ENCODE peak calls at places on chromosomes 13 and 19, in eight cellular contexts. One of them, this sample, is unnamed.

GRCh38 chr13:85693889-85694511 is 105.2 kb downstream of the SLITRK6 start:
- DNase-seq in fibroblast of the aortic adventitia: no peak
- DNase-seq in AG09309: no peak
- DNase-seq in Panc1: peak; percentile 63
- DNase-seq in neural progenitor cell: no peak
- DNase-seq in endodermal cell: peak; percentile 52
- DNase-seq in PC-9: no peak
- DNase-seq in endothelial cell: no peak
- DNase-seq in this sample: peak; percentile 3

GRCh38 chr13:49630580-49630979 is 2.3 kb downstream of the ARL11 start:
- DNase-seq in fibroblast of the aortic adventitia: no peak
- DNase-seq in AG09309: no peak
- DNase-seq in Panc1: no peak
- DNase-seq in neural progenitor cell: no peak
- DNase-seq in endodermal cell: no peak
- DNase-seq in PC-9: no peak
- DNase-seq in endothelial cell: no peak
- DNase-seq in this sample: no peak

GRCh38 chr19:4291200-4291732 is 10.9 kb downstream of the TMIGD2 start:
- DNase-seq in fibroblast of the aortic adventitia: no peak
- DNase-seq in AG09309: no peak
- DNase-seq in Panc1: no peak
- DNase-seq in neural progenitor cell: peak; percentile 26
- DNase-seq in endodermal cell: no peak
- DNase-seq in PC-9: no peak
- DNase-seq in endothelial cell: no peak
- DNase-seq in this sample: no peak

GRCh38 chr13:72141845-72142470 is 275.0 kb upstream of the DACH1 start:
- DNase-seq in fibroblast of the aortic adventitia: peak; percentile 3
- DNase-seq in AG09309: no peak
- DNase-seq in Panc1: no peak
- DNase-seq in neural progenitor cell: no peak
- DNase-seq in endodermal cell: no peak
- DNase-seq in PC-9: no peak
- DNase-seq in endothelial cell: no peak
- DNase-seq in this sample: no peak

GRCh38 chr19:49249933-49250332 is 75.1 kb downstream of the SLC6A16 start:
- DNase-seq in fibroblast of the aortic adventitia: no peak
- DNase-seq in AG09309: no peak
- DNase-seq in Panc1: no peak
- DNase-seq in neural progenitor cell: no peak
- DNase-seq in endodermal cell: no peak
- DNase-seq in PC-9: no peak
- DNase-seq in endothelial cell: no peak
- DNase-seq in this sample: no peak

GRCh38 chr19:48681127-48681470 is 8.3 kb upstream of the NTN5 start:
- DNase-seq in fibroblast of the aortic adventitia: peak; percentile 56
- DNase-seq in AG09309: peak; percentile 60
- DNase-seq in Panc1: no peak
- DNase-seq in neural progenitor cell: no peak
- DNase-seq in endodermal cell: no peak
- DNase-seq in PC-9: no peak
- DNase-seq in endothelial cell: no peak
- DNase-seq in this sample: peak; percentile 8

GRCh38 chr19:33226550-33227241 is 1.0 kb upstream of the SLC7A10 start:
- DNase-seq in fibroblast of the aortic adventitia: no peak
- DNase-seq in AG09309: no peak
- DNase-seq in Panc1: no peak
- DNase-seq in neural progenitor cell: peak; percentile 76
- DNase-seq in endodermal cell: peak; percentile 93
- DNase-seq in PC-9: no peak
- DNase-seq in endothelial cell: peak; percentile 38
- DNase-seq in this sample: no peak

GRCh38 chr13:45333973-45334922 is 6.7 kb downstream of the TPT1 start:
- DNase-seq in fibroblast of the aortic adventitia: peak; percentile 57
- DNase-seq in AG09309: no peak
- DNase-seq in Panc1: no peak
- DNase-seq in neural progenitor cell: no peak
- DNase-seq in endodermal cell: peak; percentile 64
- DNase-seq in PC-9: no peak
- DNase-seq in endothelial cell: no peak
- DNase-seq in this sample: peak; percentile 32

GRCh38 chr19:18339703-18340102 is 695 bp upstream of the PGPEP1 start:
- DNase-seq in fibroblast of the aortic adventitia: peak; percentile 26
- DNase-seq in AG09309: no peak
- DNase-seq in Panc1: no peak
- DNase-seq in neural progenitor cell: peak; percentile 29
- DNase-seq in endodermal cell: peak; percentile 89
- DNase-seq in PC-9: peak; percentile 45
- DNase-seq in endothelial cell: no peak
- DNase-seq in this sample: peak; percentile 10
- TF ChIP-seq CTCF in fibroblast of the aortic adventitia: peak; percentile 29
- TF ChIP-seq CTCF in AG09309: peak; percentile 12
- TF ChIP-seq CTCF in Panc1: no peak
- TF ChIP-seq CTCF in neural progenitor cell: peak; percentile 23
- TF ChIP-seq CTCF in endodermal cell: peak; percentile 64
- TF ChIP-seq CTCF in PC-9: peak; percentile 44
- TF ChIP-seq CTCF in endothelial cell: no peak
- TF ChIP-seq CTCF in this sample: peak; percentile 59

DNA sequence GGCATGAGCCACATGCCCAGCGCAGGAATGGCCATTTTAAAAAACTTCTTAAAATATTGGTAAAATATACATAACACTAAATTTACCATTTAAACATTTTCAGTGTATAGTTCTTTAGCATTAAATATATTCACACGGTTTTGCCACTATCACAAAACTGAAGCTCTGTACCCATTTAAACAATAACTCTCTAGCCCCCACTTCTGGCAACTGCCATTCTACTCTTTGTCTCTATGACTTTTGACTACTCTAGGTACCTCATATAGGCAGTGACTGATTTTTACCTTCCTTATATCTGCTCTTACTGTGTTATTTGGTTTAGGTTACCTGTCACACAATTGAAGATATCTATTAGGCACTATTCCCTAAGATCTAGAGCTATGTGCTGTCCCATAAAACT is 2.3 kb upstream of the KBTBD7 start:
- DNase-seq in fibroblast of the aortic adventitia: peak; percentile 5
- DNase-seq in AG09309: no peak
- DNase-seq in Panc1: no peak
- DNase-seq in neural progenitor cell: no peak
- DNase-seq in endodermal cell: no peak
- DNase-seq in PC-9: no peak
- DNase-seq in endothelial cell: no peak
- DNase-seq in this sample: no peak
- TF ChIP-seq CTCF in fibroblast of the aortic adventitia: peak; percentile 18
- TF ChIP-seq CTCF in AG09309: peak; percentile 53
- TF ChIP-seq CTCF in Panc1: peak; percentile 49
- TF ChIP-seq CTCF in neural progenitor cell: peak; percentile 23
- TF ChIP-seq CTCF in endodermal cell: peak; percentile 69
- TF ChIP-seq CTCF in PC-9: no peak
- TF ChIP-seq CTCF in endothelial cell: no peak
- TF ChIP-seq CTCF in this sample: peak; percentile 68

GRCh38 chr13:99347335-99347878 is 40.2 kb upstream of the GPR183 start:
- DNase-seq in fibroblast of the aortic adventitia: no peak
- DNase-seq in AG09309: no peak
- DNase-seq in Panc1: no peak
- DNase-seq in neural progenitor cell: no peak
- DNase-seq in endodermal cell: no peak
- DNase-seq in PC-9: no peak
- DNase-seq in endothelial cell: no peak
- DNase-seq in this sample: no peak

GRCh38 chr13:99350191-99350590 is 43.0 kb upstream of the GPR183 start:
- DNase-seq in fibroblast of the aortic adventitia: no peak
- DNase-seq in AG09309: no peak
- DNase-seq in Panc1: no peak
- DNase-seq in neural progenitor cell: no peak
- DNase-seq in endodermal cell: no peak
- DNase-seq in PC-9: no peak
- DNase-seq in endothelial cell: no peak
- DNase-seq in this sample: no peak

GRCh38 chr13:99345345-99345744 is 38.1 kb upstream of the GPR183 start:
- DNase-seq in fibroblast of the aortic adventitia: no peak
- DNase-seq in AG09309: no peak
- DNase-seq in Panc1: no peak
- DNase-seq in neural progenitor cell: no peak
- DNase-seq in endodermal cell: no peak
- DNase-seq in PC-9: no peak
- DNase-seq in endothelial cell: no peak
- DNase-seq in this sample: no peak

GRCh38 chr13:99346328-99347070 is 39.3 kb upstream of the GPR183 start:
- DNase-seq in fibroblast of the aortic adventitia: no peak
- DNase-seq in AG09309: no peak
- DNase-seq in Panc1: no peak
- DNase-seq in neural progenitor cell: no peak
- DNase-seq in endodermal cell: no peak
- DNase-seq in PC-9: no peak
- DNase-seq in endothelial cell: no peak
- DNase-seq in this sample: no peak

GRCh38 chr13:99347911-99348451 is 40.8 kb upstream of the GPR183 start:
- DNase-seq in fibroblast of the aortic adventitia: no peak
- DNase-seq in AG09309: no peak
- DNase-seq in Panc1: no peak
- DNase-seq in neural progenitor cell: no peak
- DNase-seq in endodermal cell: no peak
- DNase-seq in PC-9: no peak
- DNase-seq in endothelial cell: no peak
- DNase-seq in this sample: no peak
- TF ChIP-seq CTCF in fibroblast of the aortic adventitia: no peak
- TF ChIP-seq CTCF in AG09309: no peak
- TF ChIP-seq CTCF in Panc1: no peak
- TF ChIP-seq CTCF in neural progenitor cell: no peak
- TF ChIP-seq CTCF in endodermal cell: no peak
- TF ChIP-seq CTCF in PC-9: no peak
- TF ChIP-seq CTCF in endothelial cell: no peak
- TF ChIP-seq CTCF in this sample: no peak

GRCh38 chr19:30649149-30649548 is 277.0 kb downstream of the ZNF536 start:
- DNase-seq in fibroblast of the aortic adventitia: no peak
- DNase-seq in AG09309: no peak
- DNase-seq in Panc1: no peak
- DNase-seq in neural progenitor cell: no peak
- DNase-seq in endodermal cell: no peak
- DNase-seq in PC-9: no peak
- DNase-seq in endothelial cell: no peak
- DNase-seq in this sample: no peak

GRCh38 chr19:30646806-30647205 is 274.6 kb downstream of the ZNF536 start:
- DNase-seq in fibroblast of the aortic adventitia: no peak
- DNase-seq in AG09309: no peak
- DNase-seq in Panc1: no peak
- DNase-seq in neural progenitor cell: peak; percentile 29
- DNase-seq in endodermal cell: no peak
- DNase-seq in PC-9: no peak
- DNase-seq in endothelial cell: no peak
- DNase-seq in this sample: no peak

GRCh38 chr19:30645946-30646577 is 273.9 kb downstream of the ZNF536 start:
- DNase-seq in fibroblast of the aortic adventitia: no peak
- DNase-seq in AG09309: no peak
- DNase-seq in Panc1: no peak
- DNase-seq in neural progenitor cell: no peak
- DNase-seq in endodermal cell: no peak
- DNase-seq in PC-9: no peak
- DNase-seq in endothelial cell: no peak
- DNase-seq in this sample: no peak

GRCh38 chr19:30648321-30648720 is 276.1 kb downstream of the ZNF536 start:
- DNase-seq in fibroblast of the aortic adventitia: no peak
- DNase-seq in AG09309: no peak
- DNase-seq in Panc1: no peak
- DNase-seq in neural progenitor cell: no peak
- DNase-seq in endodermal cell: peak; percentile 68
- DNase-seq in PC-9: no peak
- DNase-seq in endothelial cell: peak; percentile 15
- DNase-seq in this sample: no peak

DNA sequence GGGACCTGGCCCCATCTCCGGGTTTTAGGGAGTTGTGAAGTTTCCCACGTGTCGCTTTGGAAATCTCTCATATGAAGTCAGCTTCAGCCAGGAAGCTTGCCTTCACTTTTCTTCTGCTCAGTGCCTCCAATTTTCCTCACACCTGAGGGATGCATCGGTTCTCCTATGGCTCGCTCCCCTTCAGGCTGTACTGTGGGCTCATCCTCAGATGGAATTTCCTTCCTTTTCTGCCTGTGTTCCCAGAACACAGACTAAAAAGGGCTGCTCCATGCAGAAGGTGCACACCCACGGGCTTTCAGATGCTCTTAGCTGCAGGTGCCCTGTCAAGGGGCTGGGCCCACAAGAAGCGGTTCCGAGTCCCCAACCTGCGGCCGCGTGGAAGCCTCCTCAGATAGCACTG is 275.7 kb downstream of the ZNF536 start:
- DNase-seq in fibroblast of the aortic adventitia: no peak
- DNase-seq in AG09309: no peak
- DNase-seq in Panc1: no peak
- DNase-seq in neural progenitor cell: no peak
- DNase-seq in endodermal cell: no peak
- DNase-seq in PC-9: no peak
- DNase-seq in endothelial cell: no peak
- DNase-seq in this sample: no peak
- TF ChIP-seq CTCF in fibroblast of the aortic adventitia: no peak
- TF ChIP-seq CTCF in AG09309: no peak
- TF ChIP-seq CTCF in Panc1: no peak
- TF ChIP-seq CTCF in neural progenitor cell: no peak
- TF ChIP-seq CTCF in endodermal cell: no peak
- TF ChIP-seq CTCF in PC-9: no peak
- TF ChIP-seq CTCF in endothelial cell: no peak
- TF ChIP-seq CTCF in this sample: no peak

DNA sequence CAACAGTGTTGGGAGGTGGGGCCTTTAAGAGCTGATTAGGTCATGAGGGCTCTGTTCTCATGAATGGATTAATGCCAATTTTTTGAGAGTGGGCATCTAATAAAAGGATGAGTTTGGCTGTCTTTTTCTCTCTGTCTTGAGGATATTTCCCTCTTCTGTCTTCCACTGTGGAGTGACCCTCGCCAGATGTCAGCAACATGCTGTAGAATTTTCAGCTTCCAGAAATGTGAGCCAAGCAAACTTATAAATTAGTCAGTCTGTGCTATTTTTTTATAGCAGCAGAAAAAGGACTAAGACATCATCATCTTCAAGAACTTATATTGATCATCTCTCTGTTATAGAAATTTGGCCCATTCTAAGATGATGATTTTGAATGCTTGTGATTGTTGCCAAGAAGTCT is 431.4 kb downstream of the FGF9 start:
- DNase-seq in fibroblast of the aortic adventitia: peak; percentile 16
- DNase-seq in AG09309: no peak
- DNase-seq in Panc1: no peak
- DNase-seq in neural progenitor cell: no peak
- DNase-seq in endodermal cell: no peak
- DNase-seq in PC-9: no peak
- DNase-seq in endothelial cell: no peak
- DNase-seq in this sample: no peak
- TF ChIP-seq CTCF in fibroblast of the aortic adventitia: no peak
- TF ChIP-seq CTCF in AG09309: no peak
- TF ChIP-seq CTCF in Panc1: no peak
- TF ChIP-seq CTCF in neural progenitor cell: no peak
- TF ChIP-seq CTCF in endodermal cell: no peak
- TF ChIP-seq CTCF in PC-9: no peak
- TF ChIP-seq CTCF in endothelial cell: no peak
- TF ChIP-seq CTCF in this sample: no peak

GRCh38 chr13:61954092-61954491 is 538.4 kb upstream of the PCDH20 start:
- DNase-seq in fibroblast of the aortic adventitia: no peak
- DNase-seq in AG09309: no peak
- DNase-seq in Panc1: peak; percentile 12
- DNase-seq in neural progenitor cell: peak; percentile 39
- DNase-seq in endodermal cell: no peak
- DNase-seq in PC-9: no peak
- DNase-seq in endothelial cell: no peak
- DNase-seq in this sample: no peak
- TF ChIP-seq CTCF in fibroblast of the aortic adventitia: no peak
- TF ChIP-seq CTCF in AG09309: no peak
- TF ChIP-seq CTCF in Panc1: peak; percentile 53
- TF ChIP-seq CTCF in neural progenitor cell: peak; percentile 66
- TF ChIP-seq CTCF in endodermal cell: peak; percentile 76
- TF ChIP-seq CTCF in PC-9: peak; percentile 55
- TF ChIP-seq CTCF in endothelial cell: peak; percentile 41
- TF ChIP-seq CTCF in this sample: peak; percentile 19